ENCODE peak calls at places on chromosome 2, in nine cellular contexts. V is ovary, M is dorsolateral prefrontal cortex, Z is fibroblast of lung, U is testis, R is esophagus squamous epithelium, N is heart left ventricle, E is HL-60, P is GM23248. I is an unnamed sample.

GRCh38 chr2:224159345-224159928 is 120.4 kb upstream of the SERPINE2 start:
- DNase-seq in Z (no peak), P (no peak), R (no peak), U (no peak), V (no peak), N (no peak), E (no peak), M (no peak), I (no peak)

GRCh38 chr2:47056374-47056773 is 98.7 kb downstream of the STPG4 start:
- DNase-seq in P (peak; percentile 86), M (no peak), Z (peak; percentile 73), E (no peak), N (no peak), U (no peak), V (peak; percentile 67), R (no peak), I (peak; percentile 55)

GRCh38 chr2:122542236-122542635 is 786.8 kb downstream of the TSN start:
- DNase-seq in P (no peak), E (no peak), N (no peak), M (no peak), R (no peak), Z (no peak), V (no peak), U (no peak), I (no peak)

GRCh38 chr2:240405654-240406313 is 29.7 kb upstream of the GPC1 start:
- DNase-seq in Z (no peak), U (no peak), V (no peak), N (no peak), P (no peak), R (no peak), E (no peak), M (peak; percentile 10), I (no peak)

GRCh38 chr2:190569994-190570755 is 35.7 kb upstream of the NEMP2 start:
- DNase-seq in N (no peak), Z (no peak), M (no peak), U (no peak), P (no peak), R (no peak), E (no peak), V (no peak), I (no peak)

GRCh38 chr2:206984206-206984605 is 44.9 kb downstream of the CPO start:
- DNase-seq in Z (peak; percentile 44), P (no peak), E (no peak), R (no peak), N (no peak), U (no peak), V (no peak), M (no peak), I (no peak)

GRCh38 chr2:5530022-5530696 is 162.0 kb upstream of the SOX11 start:
- DNase-seq in M (no peak), U (no peak), N (no peak), Z (no peak), R (no peak), E (no peak), P (no peak), V (no peak), I (peak; percentile 38)

GRCh38 chr2:186716899-186717811 is 23.3 kb downstream of the FAM171B start:
- DNase-seq in N (no peak), E (no peak), R (no peak), V (no peak), Z (no peak), U (no peak), P (peak; percentile 26), M (no peak), I (peak; percentile 57)

GRCh38 chr2:43075906-43076585 is 150.4 kb downstream of the ZFP36L2 start:
- DNase-seq in R (no peak), N (no peak), P (peak; percentile 89), V (no peak), M (no peak), E (no peak), U (no peak), Z (peak; percentile 93), I (no peak)

GRCh38 chr2:26471766-26472706 is 5.9 kb downstream of the OTOF start:
- DNase-seq in E (no peak), V (no peak), R (no peak), P (no peak), Z (no peak), N (no peak), M (no peak), U (no peak), I (no peak)

GRCh38 chr2:68739261-68740183 is 4.9 kb downstream of the ARHGAP25 start:
- DNase-seq in E (no peak), M (no peak), N (no peak), P (no peak), R (no peak), Z (no peak), U (no peak), V (no peak), I (peak; percentile 80)

GRCh38 chr2:47299555-47299954 is 103.4 kb upstream of the MSH2 start:
- DNase-seq in M (no peak), P (peak; percentile 92), R (no peak), Z (peak; percentile 91), N (no peak), U (no peak), E (no peak), V (no peak), I (no peak)

GRCh38 chr2:239189711-239190131 is 211.1 kb downstream of the HDAC4 start:
- DNase-seq in U (no peak), V (peak; percentile 16), P (no peak), R (no peak), E (no peak), N (no peak), M (no peak), Z (no peak), I (no peak)

GRCh38 chr2:109266511-109266910 is 137.5 kb downstream of the SH3RF3 start:
- DNase-seq in Z (no peak), E (no peak), M (no peak), P (no peak), N (no peak), R (no peak), U (no peak), V (no peak), I (no peak)

GRCh38 chr2:150080115-150080514 is 407.4 kb downstream of the RND3 start:
- DNase-seq in U (no peak), P (peak; percentile 69), E (no peak), N (no peak), M (no peak), V (no peak), Z (peak; percentile 78), R (no peak), I (no peak)

GRCh38 chr2:80086831-80087230 is 217.7 kb downstream of the LRRTM1 start:
- DNase-seq in U (no peak), V (no peak), N (no peak), R (no peak), E (no peak), Z (peak; percentile 66), P (peak; percentile 83), M (no peak), I (peak; percentile 9)

GRCh38 chr2:197937804-197938203 is 133.4 kb downstream of the PLCL1 start:
- DNase-seq in P (no peak), N (no peak), U (no peak), M (no peak), E (no peak), V (no peak), R (no peak), Z (no peak), I (no peak)

GRCh38 chr2:137467246-137467862 is 496.9 kb upstream of the HNMT start:
- DNase-seq in Z (peak; percentile 7), N (peak; percentile 8), P (peak; percentile 47), R (no peak), M (no peak), V (no peak), U (peak; percentile 59), E (peak; percentile 6), I (peak; percentile 17)

GRCh38 chr2:117321816-117322215 is 492.7 kb upstream of the DDX18 start:
- DNase-seq in E (no peak), M (no peak), U (no peak), P (no peak), Z (no peak), R (no peak), N (no peak), V (no peak), I (no peak)

GRCh38 chr2:124970065-124970464 is 945.0 kb downstream of the CNTNAP5 start:
- DNase-seq in N (no peak), M (no peak), U (no peak), P (no peak), Z (no peak), R (no peak), E (no peak), V (no peak), I (no peak)

GRCh38 chr2:152363933-152364332 is 29.0 kb downstream of the FMNL2 start:
- DNase-seq in N (no peak), R (no peak), U (no peak), E (no peak), M (no peak), P (no peak), Z (no peak), V (no peak), I (no peak)

GRCh38 chr2:65431417-65432226 is 777 bp downstream of the SPRED2 start:
- DNase-seq in U (peak; percentile 52), N (peak; percentile 54), Z (peak; percentile 42), V (peak; percentile 68), M (peak; percentile 26), E (peak; percentile 57), P (peak; percentile 77), R (no peak), I (peak; percentile 57)

GRCh38 chr2:184304006-184304405 is 294.3 kb upstream of the ZNF804A start:
- DNase-seq in M (no peak), E (no peak), R (no peak), Z (peak; percentile 84), U (no peak), N (no peak), P (no peak), V (no peak), I (no peak)

GRCh38 chr2:144513388-144514100 is 6.4 kb downstream of the ZEB2 start:
- DNase-seq in P (peak; percentile 72), U (peak; percentile 90), R (no peak), Z (peak; percentile 89), E (no peak), V (peak; percentile 56), M (no peak), N (no peak), I (no peak)
- H3K27me3 ChIP-seq in P (no peaks in the 10 kb centered on the region), U (no peaks in the 10 kb centered on the region), R (no peaks in the 10 kb centered on the region), Z (no peaks in the 10 kb centered on the region), E (no peaks in the 10 kb centered on the region), V (no peaks in the 10 kb centered on the region), M (no peaks in the 10 kb centered on the region), N (no peaks in the 10 kb centered on the region), I (no peaks in the 10 kb centered on the region)

GRCh38 chr2:107112561-107112960 is 226.6 kb upstream of the ST6GAL2 start:
- DNase-seq in P (no peak), U (no peak), E (no peak), R (no peak), Z (no peak), M (no peak), N (no peak), V (no peak), I (no peak)
- H3K27ac ChIP-seq in P (no peak overlapping the region), U (no peak overlapping the region), E (no peak overlapping the region), R (no peak overlapping the region), Z (no peak overlapping the region), M (no peak overlapping the region), N (no peak overlapping the region), V (no peak overlapping the region), I (no peak overlapping the region)

GRCh38 chr2:66834859-66835258 is 399.9 kb downstream of the MEIS1 start:
- DNase-seq in U (no peak), V (no peak), N (no peak), P (no peak), E (no peak), R (no peak), Z (no peak), M (no peak), I (no peak)
- H3K4me3 ChIP-seq in U (no peak overlapping the region), V (no peak overlapping the region), N (no peak overlapping the region), P (no peak overlapping the region), E (no peak overlapping the region), R (no peak overlapping the region), Z (no peak overlapping the region), M (no peak overlapping the region), I (no peak overlapping the region)

GRCh38 chr2:219054956-219055903 is 5.5 kb downstream of the IHH start:
- DNase-seq in N (no peak), U (no peak), M (no peak), Z (no peak), V (no peak), E (no peak), R (no peak), P (no peak), I (no peak)
- H3K27me3 ChIP-seq in N (peaks cover 93% of the 10 kb centered on the region), U (no peaks in the 10 kb centered on the region), M (peaks cover 30% of the 10 kb centered on the region), Z (peaks cover 46% of the 10 kb centered on the region), V (peaks cover 3% of the 10 kb centered on the region), E (peaks cover 49% of the 10 kb centered on the region), R (peaks cover 13% of the 10 kb centered on the region), P (peaks cover 62% of the 10 kb centered on the region), I (no peaks in the 10 kb centered on the region)